ENCODE peak calls at places on chromosomes 4 and X, in four cellular contexts. X is Right ventricle myocardium superior, C is B cell, B is NCI-H1092. F is an unnamed sample.

GRCh38 chrX:134885336-134886016 is 105.3 kb upstream of the SMIM10 start:
- DNase-seq in X (no peak), C (no peak), B (no peak), F (no peak)

GRCh38 chrX:112513154-112513553 is 166.6 kb downstream of the LHFPL1 start:
- DNase-seq in X (no peak), C (no peak), B (no peak), F (no peak)

GRCh38 chrX:3407785-3408184 is 61.3 kb upstream of the MXRA5 start:
- DNase-seq in X (no peak), C (no peak), B (no peak), F (no peak)

GRCh38 chrX:132023896-132024386 is 839 bp downstream of the STK26 start:
- DNase-seq in X (peak; percentile 45), C (no peak), B (no peak), F (no peak)

GRCh38 chr4:163611172-163611571 is 116.7 kb downstream of the TMA16 start:
- DNase-seq in X (no peak), C (peak; percentile 55), B (no peak), F (no peak)

GRCh38 chrX:4315891-4316290 is 602.4 kb upstream of the PRKX start:
- DNase-seq in X (no peak), C (no peak), B (no peak), F (no peak)

GRCh38 chr4:163624727-163625126 is 130.2 kb downstream of the TMA16 start:
- DNase-seq in X (no peak), C (no peak), B (no peak), F (no peak)

GRCh38 chrX:66142351-66142750 is 21.7 kb upstream of the HEPH start:
- DNase-seq in X (no peak), C (no peak), B (no peak), F (no peak)

GRCh38 chr4:74692973-74693372 is 101.3 kb downstream of the BTC start:
- DNase-seq in X (no peak), C (no peak), B (no peak), F (peak; percentile 35)

GRCh38 chrX:52346462-52347165 is 22.2 kb upstream of the XAGE2 start:
- DNase-seq in X (no peak), C (no peak), B (no peak), F (no peak)

GRCh38 chr4:74376888-74377483 is 12.0 kb downstream of the EREG start:
- DNase-seq in X (no peak), C (no peak), B (no peak), F (peak; percentile 75)

GRCh38 chrX:22396408-22396807 is 123.7 kb downstream of the CBLL2 start:
- DNase-seq in X (no peak), C (no peak), B (no peak), F (peak; percentile 57)

GRCh38 chr4:73613130-73613529 is 7.1 kb downstream of the RASSF6 start:
- DNase-seq in X (no peak), C (no peak), B (no peak), F (no peak)

GRCh38 chr4:17072483-17072882 is 174.0 kb upstream of the LDB2 start:
- DNase-seq in X (no peak), C (no peak), B (no peak), F (peak; percentile 6)

GRCh38 chr4:164501074-164501473 is 252.9 kb upstream of the SMIM31 start:
- DNase-seq in X (no peak), C (no peak), B (no peak), F (peak; percentile 5)

GRCh38 chrX:10582215-10582733 is 38.1 kb downstream of the MID1 start:
- DNase-seq in X (no peak), C (no peak), B (no peak), F (peak; percentile 65)

GRCh38 chr4:113049421-113050355 is at the start of gene ANK2:
- DNase-seq in X (no peak), C (no peak), B (peak; percentile 31), F (peak; percentile 45)

GRCh38 chrX:119672252-119672825 is 20.6 kb downstream of the SEPTIN6 start:
- DNase-seq in X (no peak), C (no peak), B (peak; percentile 98), F (peak; percentile 40)

GRCh38 chrX:147533426-147533825 is 378.3 kb upstream of the FMR1 start:
- DNase-seq in X (no peak), C (no peak), B (no peak), F (no peak)

GRCh38 chr4:107219681-107220080 is 183.6 kb upstream of the DKK2 start:
- DNase-seq in X (no peak), C (no peak), B (no peak), F (peak; percentile 69)

GRCh38 chr4:622996-623913 is 2.1 kb upstream of the PDE6B start:
- DNase-seq in X (peak; percentile 20), C (no peak), B (no peak), F (no peak)

GRCh38 chr4:141845901-141846300 is 209.5 kb downstream of the IL15 start:
- DNase-seq in X (no peak), C (no peak), B (no peak), F (peak; percentile 29)

GRCh38 chrX:41728125-41728524 is 4.1 kb downstream of the GPR82 start:
- DNase-seq in X (no peak), C (no peak), B (no peak), F (no peak)

GRCh38 chr4:177411996-177412395 is 30.2 kb downstream of the AGA start:
- DNase-seq in X (no peak), C (no peak), B (no peak), F (no peak)